ENCODE peak calls at places on chromosomes 4 and X, in seven cellular contexts. H, N, E, Z, T, F and L are unnamed samples.
A peak's percentile ranks its signal among the peaks of the same experiment; 100 is the strongest.

GRCh38 chr4:1377606-1378261 is 28.5 kb downstream of the NKX1-1 start:
- DNase-seq in H (no peak), N (no peak), E (no peak), Z (no peak), T (peak; percentile 48), F (no peak), L (peak; percentile 46)

GRCh38 chr4:19399001-19399400 is 852.7 kb upstream of the SLIT2 start:
- DNase-seq in H (no peak), N (no peak), E (no peak), Z (no peak), T (no peak), F (no peak), L (no peak)

GRCh38 chr4:152045397-152045780 is 284.6 kb upstream of the GATB start:
- DNase-seq in H (no peak), N (peak; percentile 42), E (no peak), Z (no peak), T (no peak), F (no peak), L (no peak)

GRCh38 chr4:40564815-40565505 is 64.7 kb downstream of the RBM47 start:
- DNase-seq in H (no peak), N (no peak), E (no peak), Z (no peak), T (no peak), F (no peak), L (no peak)

GRCh38 chr4:10006604-10007435 is 14.5 kb downstream of the SLC2A9 start:
- DNase-seq in H (no peak), N (no peak), E (peak; percentile 52), Z (peak; percentile 82), T (peak; percentile 66), F (peak; percentile 57), L (no peak)

GRCh38 chrX:92232182-92232581 is 453.0 kb downstream of the PCDH11X start:
- DNase-seq in H (no peak), N (no peak), E (no peak), Z (no peak), T (no peak), F (no peak), L (no peak)

GRCh38 chr4:107989162-107989536 is 540 bp upstream of the HADH start:
- DNase-seq in H (no peak), N (no peak), E (no peak), Z (no peak), T (no peak), F (no peak), L (no peak)

GRCh38 chrX:11305641-11306040 is 12.4 kb downstream of the AMELX start:
- DNase-seq in H (no peak), N (no peak), E (no peak), Z (no peak), T (no peak), F (no peak), L (no peak)

GRCh38 chr4:80071643-80072606 is 1.1 kb downstream of the ANTXR2 start:
- DNase-seq in H (peak; percentile 81), N (no peak), E (peak; percentile 44), Z (peak; percentile 55), T (peak; percentile 52), F (no peak), L (peak; percentile 80)

GRCh38 chr4:1041147-1041935 is 29.9 kb downstream of the FGFRL1 start:
- DNase-seq in H (no peak), N (no peak), E (no peak), Z (no peak), T (no peak), F (peak; percentile 37), L (no peak)

GRCh38 chr4:118760493-118760892 is 75.3 kb downstream of the METTL14 start:
- DNase-seq in H (no peak), N (no peak), E (no peak), Z (no peak), T (no peak), F (no peak), L (no peak)
- H3K4me1 ChIP-seq in H (no peaks in the 10 kb centered on the region), N (peaks cover 100% of the 10 kb centered on the region), E (peaks cover 4% of the 10 kb centered on the region), Z (peaks cover 10% of the 10 kb centered on the region), T (no peaks in the 10 kb centered on the region), F (peaks cover 11% of the 10 kb centered on the region), L (peaks cover 73% of the 10 kb centered on the region)

GRCh38 chrX:18920566-18920965 is 63.3 kb downstream of the PHKA2 start:
- DNase-seq in H (no peak), N (no peak), E (no peak), Z (no peak), T (no peak), F (no peak), L (no peak)
- TF ChIP-seq POLR2AphosphoS5 in H (no peak), N (no peak), E (no peak), Z (no peak), T (no peak), F (no peak), L (no peak)

GRCh38 chr4:92106816-92107215 is 196.9 kb upstream of the GRID2 start:
- DNase-seq in H (no peak), N (no peak), E (no peak), Z (no peak), T (no peak), F (no peak), L (no peak)
- H3K9me3 ChIP-seq in H (no peaks in the 10 kb centered on the region), N (no peaks in the 10 kb centered on the region), E (no peaks in the 10 kb centered on the region), Z (no peaks in the 10 kb centered on the region), T (no peaks in the 10 kb centered on the region), F (no peaks in the 10 kb centered on the region), L (no peaks in the 10 kb centered on the region)

GRCh38 chr4:15689540-15689939 is 7.9 kb downstream of the FAM200B start:
- DNase-seq in H (no peak), N (no peak), E (no peak), Z (no peak), T (no peak), F (no peak), L (no peak)
- H3K4me1 ChIP-seq in H (peaks cover 3% of the 10 kb centered on the region), N (peaks cover 13% of the 10 kb centered on the region), E (no peaks in the 10 kb centered on the region), Z (no peaks in the 10 kb centered on the region), T (no peaks in the 10 kb centered on the region), F (peaks cover 28% of the 10 kb centered on the region), L (peaks cover 17% of the 10 kb centered on the region)

DNA sequence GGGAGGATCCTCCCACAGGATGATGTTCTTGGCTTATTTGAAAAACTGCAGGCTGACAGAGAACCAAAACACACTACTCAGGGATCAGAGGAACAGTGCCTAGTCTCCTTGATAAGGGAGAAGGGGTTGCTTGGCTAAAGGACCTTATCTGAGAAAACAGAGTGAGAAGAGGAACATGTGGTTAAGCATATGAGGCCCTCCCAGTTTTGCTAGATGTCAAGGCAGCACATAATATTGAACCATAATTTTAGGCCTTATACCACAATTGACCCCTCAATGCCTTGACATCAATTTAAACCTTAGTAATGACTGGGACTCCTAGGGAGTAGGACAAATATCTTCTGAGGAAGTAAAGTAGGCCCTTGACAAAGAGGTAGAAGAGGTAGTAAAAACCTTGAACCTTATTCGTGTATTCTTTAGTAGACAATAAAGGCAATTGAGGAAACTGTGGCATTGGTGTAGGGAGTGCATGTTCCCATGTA is 79.3 kb downstream of the TEX13C start:
- DNase-seq in H (no peak), N (no peak), E (no peak), Z (no peak), T (no peak), F (no peak), L (no peak)
- TF ChIP-seq POLR2AphosphoS5 in H (no peak), N (no peak), E (no peak), Z (no peak), T (no peak), F (no peak), L (no peak)

DNA sequence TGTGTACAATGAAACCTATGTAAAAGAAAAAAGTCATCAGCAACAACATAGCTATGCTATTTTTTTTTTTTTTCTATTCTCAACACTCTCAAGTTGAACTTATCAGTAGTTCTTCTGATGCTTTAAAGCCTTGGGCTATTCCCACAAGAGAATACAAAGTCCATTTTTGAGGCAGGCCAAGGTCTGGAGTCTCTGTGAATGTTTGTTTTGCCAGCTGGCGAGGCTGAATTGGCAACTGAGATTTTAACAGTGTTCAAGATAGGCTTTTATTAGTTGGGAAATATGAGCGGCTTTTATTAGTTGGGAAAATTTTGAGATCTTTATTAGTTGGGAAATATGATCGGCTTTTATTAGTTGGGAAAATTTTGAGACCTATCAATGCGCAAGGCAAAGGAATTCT is 336.6 kb downstream of the SLITRK2 start:
- DNase-seq in H (no peak), N (no peak), E (no peak), Z (peak; percentile 8), T (no peak), F (no peak), L (no peak)
- H3K9me3 ChIP-seq in H (no peaks in the 10 kb centered on the region), N (no peaks in the 10 kb centered on the region), E (no peaks in the 10 kb centered on the region), Z (no peaks in the 10 kb centered on the region), T (no peaks in the 10 kb centered on the region), F (no peaks in the 10 kb centered on the region), L (no peaks in the 10 kb centered on the region)

GRCh38 chrX:13001961-13002671 is 27.2 kb downstream of the TMSB4X start:
- DNase-seq in H (no peak), N (no peak), E (no peak), Z (no peak), T (no peak), F (no peak), L (no peak)
- H3K4me1 ChIP-seq in H (no peaks in the 10 kb centered on the region), N (peaks cover 25% of the 10 kb centered on the region), E (no peaks in the 10 kb centered on the region), Z (peaks cover 21% of the 10 kb centered on the region), T (no peaks in the 10 kb centered on the region), F (peaks cover 3% of the 10 kb centered on the region), L (peaks cover 8% of the 10 kb centered on the region)

GRCh38 chr4:186040316-186040715 is 28.6 kb upstream of the TLR3 start:
- DNase-seq in H (no peak), N (no peak), E (no peak), Z (no peak), T (no peak), F (no peak), L (no peak)

GRCh38 chr4:186039697-186040096 is 29.3 kb upstream of the TLR3 start:
- DNase-seq in H (no peak), N (no peak), E (no peak), Z (no peak), T (no peak), F (no peak), L (no peak)

GRCh38 chr4:186037182-186037581 is 31.8 kb upstream of the TLR3 start:
- DNase-seq in H (no peak), N (no peak), E (no peak), Z (no peak), T (no peak), F (no peak), L (no peak)

GRCh38 chr4:186033027-186033426 is 35.9 kb upstream of the TLR3 start:
- DNase-seq in H (no peak), N (no peak), E (no peak), Z (no peak), T (no peak), F (no peak), L (no peak)

DNA sequence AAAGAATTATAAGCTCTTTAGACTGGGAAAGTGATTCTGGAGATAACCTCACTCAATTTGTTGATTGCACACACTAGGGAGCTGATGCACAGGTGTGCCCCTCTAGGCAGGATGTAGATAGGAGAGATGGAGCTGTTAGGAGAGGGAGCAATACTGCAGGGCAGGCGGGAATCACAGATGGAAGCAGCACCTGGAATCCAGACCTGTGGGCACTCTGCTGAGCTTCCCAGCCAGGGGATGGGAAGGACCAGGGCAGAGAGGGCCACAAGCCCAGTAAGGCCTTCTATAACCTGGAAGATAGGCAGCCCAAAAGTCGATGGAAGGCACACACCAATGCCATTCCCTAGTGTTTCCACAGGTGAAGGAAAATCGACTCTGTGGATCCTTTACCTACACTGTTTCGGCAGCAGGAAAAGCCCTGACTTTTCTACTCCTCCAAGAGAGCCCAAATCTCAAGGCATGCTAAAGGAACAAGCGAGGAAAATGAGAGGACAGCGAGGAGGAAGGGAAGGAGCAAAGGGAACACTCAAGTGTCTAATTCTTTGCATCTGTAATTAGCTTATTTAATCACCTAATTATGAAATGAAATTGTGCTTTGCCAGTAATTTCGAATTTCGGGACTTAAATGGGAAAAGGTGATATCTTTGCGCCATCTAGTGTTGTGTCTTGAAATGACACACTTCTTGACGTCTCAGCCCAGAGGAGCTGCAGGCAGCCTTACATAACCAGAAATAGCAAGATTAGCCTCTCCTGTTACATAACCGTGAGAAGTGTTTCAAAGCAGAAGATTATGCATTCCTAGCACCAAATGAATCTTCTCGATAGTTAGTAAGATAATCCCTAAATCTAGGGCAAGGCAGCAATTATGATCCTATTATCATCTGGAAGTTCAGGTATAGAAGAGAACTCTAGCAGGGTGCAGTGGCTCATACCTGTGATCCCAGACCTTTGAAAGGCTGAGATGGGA is 31.0 kb upstream of the TLR3 start:
- DNase-seq in H (no peak), N (no peak), E (peak; percentile 67), Z (peak; percentile 39), T (no peak), F (peak; percentile 85), L (no peak)
- TF ChIP-seq POLR2AphosphoS5 in H (no peak), N (peak; percentile 55), E (peak; percentile 51), Z (no peak), T (no peak), F (no peak), L (no peak)